ENCODE peak calls at places on chromosomes 13 and 19, in six cellular contexts. O, T, N, C, Y and F are unnamed samples.

GRCh38 chr13:38863536-38863935 is 127.1 kb downstream of the STOML3 start:
- DNase-seq in O (no peak), T (no peak), N (no peak), C (no peak), Y (no peak), F (no peak)

GRCh38 chr13:46905249-46905648 is 8.4 kb upstream of the HTR2A start:
- DNase-seq in O (no peak), T (no peak), N (no peak), C (no peak), Y (no peak), F (no peak)

GRCh38 chr13:110630566-110631119 is 15.3 kb downstream of the NAXD start:
- DNase-seq in O (no peak), T (no peak), N (peak), C (no peak), Y (no peak), F (no peak)

GRCh38 chr13:61685683-61686013 is 270.0 kb upstream of the PCDH20 start:
- DNase-seq in O (peak), T (no peak), N (peak), C (no peak), Y (no peak), F (no peak)

GRCh38 chr19:49624967-49625910 is 14.7 kb downstream of the RRAS start:
- DNase-seq in O (no peak), T (no peak), N (no peak), C (no peak), Y (no peak), F (no peak)

GRCh38 chr19:46369817-46370216 is 22.9 kb downstream of the PPP5C start:
- DNase-seq in O (no peak), T (no peak), N (no peak), C (no peak), Y (no peak), F (no peak)

GRCh38 chr13:111540486-111540885 is 220.0 kb downstream of the TEX29 start:
- DNase-seq in O (no peak), T (no peak), N (no peak), C (no peak), Y (no peak), F (no peak)

GRCh38 chr13:48942131-48942530 is 33.6 kb upstream of the FNDC3A start:
- DNase-seq in O (no peak), T (peak), N (no peak), C (no peak), Y (no peak), F (no peak)

GRCh38 chr13:66673401-66673800 is 556.7 kb downstream of the PCDH9 start:
- DNase-seq in O (no peak), T (peak), N (no peak), C (no peak), Y (no peak), F (no peak)

GRCh38 chr13:61094865-61095264 is 320.8 kb downstream of the PCDH20 start:
- DNase-seq in O (no peak), T (no peak), N (no peak), C (no peak), Y (no peak), F (no peak)

GRCh38 chr19:51258165-51258564 is 7.3 kb downstream of the SIGLECL1 start:
- DNase-seq in O (no peak), T (no peak), N (peak), C (no peak), Y (no peak), F (no peak)

GRCh38 chr13:19090495-19090894 is 91.1 kb downstream of the TUBA3C start:
- DNase-seq in O (no peak), T (no peak), N (no peak), C (no peak), Y (no peak), F (no peak)

GRCh38 chr13:113060557-113061270 is 44.9 kb upstream of the F7 start:
- DNase-seq in O (no peak), T (no peak), N (no peak), C (no peak), Y (no peak), F (no peak)

GRCh38 chr19:45667620-45668341 is at the start of gene GIPR:
- DNase-seq in O (peak), T (no peak), N (peak), C (peak), Y (peak), F (peak)

GRCh38 chr19:44647144-44647543 is 3.4 kb downstream of the PVR start:
- DNase-seq in O (no peak), T (no peak), N (no peak), C (no peak), Y (no peak), F (no peak)

GRCh38 chr19:5880604-5881078 is 10.3 kb upstream of the FUT5 start:
- DNase-seq in O (peak), T (no peak), N (peak), C (no peak), Y (no peak), F (no peak)

GRCh38 chr13:27619093-27619705 is 1.1 kb downstream of the LNX2 start:
- DNase-seq in O (no peak), T (no peak), N (no peak), C (no peak), Y (no peak), F (no peak)

GRCh38 chr13:27621116-27621365 is 651 bp upstream of the POLR1D start:
- DNase-seq in O (no peak), T (no peak), N (no peak), C (peak), Y (no peak), F (no peak)

GRCh38 chr13:27621366-27622101 is at the start of gene POLR1D:
- DNase-seq in O (peak), T (no peak), N (peak), C (peak), Y (peak), F (peak)

GRCh38 chr13:27620377-27621115 is at the start of gene LNX2:
- DNase-seq in O (peak), T (peak), N (peak), C (peak), Y (peak), F (peak)

DNA sequence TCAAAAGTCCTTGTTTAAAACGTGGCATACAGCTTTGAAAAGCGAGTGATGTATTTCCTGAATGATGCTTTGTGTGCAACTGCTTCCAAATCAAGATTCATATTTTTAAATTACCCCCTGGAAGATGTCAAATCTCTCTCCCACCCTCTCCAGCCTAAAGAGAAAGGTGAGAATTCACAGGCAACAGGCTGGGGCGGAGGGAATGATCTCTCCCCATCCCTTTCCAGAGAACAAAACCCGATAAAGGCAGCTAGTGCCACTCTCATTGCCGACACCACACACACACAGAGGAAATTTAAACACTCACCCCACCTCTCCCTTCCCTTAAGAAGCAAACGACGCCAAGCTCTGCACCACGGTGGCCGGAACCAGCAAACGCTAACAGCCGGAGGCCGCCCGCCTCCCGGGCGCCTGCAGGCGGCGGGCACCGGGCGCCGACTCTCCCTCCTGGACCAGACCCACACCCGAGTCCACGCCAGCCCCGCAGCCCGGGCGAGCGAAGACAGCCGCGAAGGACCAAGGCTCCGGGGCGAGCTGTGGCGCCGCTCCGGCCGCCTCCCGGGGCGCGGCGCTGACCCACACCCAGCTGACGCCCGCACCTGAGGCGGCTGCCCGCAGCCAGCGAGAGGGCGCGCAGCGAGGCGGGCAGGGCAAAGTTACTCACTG is 485 bp downstream of the LNX2 start:
- DNase-seq in O (no peak), T (no peak), N (no peak), C (peak), Y (peak), F (no peak)
- TF ChIP-seq CTCF in O (peak), T (no peak), N (peak), C (peak), Y (no peak), F (no peak)

GRCh38 chr19:48123907-48124675 is 13.5 kb upstream of the PLA2G4C start:
- DNase-seq in O (peak), T (peak), N (no peak), C (no peak), Y (no peak), F (no peak)
- TF ChIP-seq CTCF in O (peak), T (peak), N (peak), C (no peak), Y (no peak), F (peak)

DNA sequence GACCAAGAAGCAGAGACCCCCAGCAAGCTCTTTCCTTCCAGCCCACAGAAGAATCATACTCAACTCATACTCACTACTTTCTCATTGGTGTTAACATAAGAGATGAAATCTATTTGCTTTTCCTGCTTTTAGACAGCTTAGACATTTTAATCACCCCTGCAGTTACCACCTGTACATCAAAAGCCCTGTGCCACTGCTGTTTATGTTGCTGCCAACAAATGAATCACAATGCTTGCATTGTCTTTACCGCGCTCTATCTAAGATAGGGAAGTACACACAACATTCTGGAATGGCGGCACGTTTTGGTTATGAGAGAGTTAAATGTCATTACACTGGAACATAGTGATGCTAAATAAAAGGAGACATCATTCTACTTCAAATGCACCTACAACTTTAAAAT is 95.1 kb downstream of the ABCC4 start:
- DNase-seq in O (no peak), T (no peak), N (no peak), C (no peak), Y (no peak), F (no peak)
- TF ChIP-seq CTCF in O (no peak), T (no peak), N (no peak), C (no peak), Y (no peak), F (no peak)

DNA sequence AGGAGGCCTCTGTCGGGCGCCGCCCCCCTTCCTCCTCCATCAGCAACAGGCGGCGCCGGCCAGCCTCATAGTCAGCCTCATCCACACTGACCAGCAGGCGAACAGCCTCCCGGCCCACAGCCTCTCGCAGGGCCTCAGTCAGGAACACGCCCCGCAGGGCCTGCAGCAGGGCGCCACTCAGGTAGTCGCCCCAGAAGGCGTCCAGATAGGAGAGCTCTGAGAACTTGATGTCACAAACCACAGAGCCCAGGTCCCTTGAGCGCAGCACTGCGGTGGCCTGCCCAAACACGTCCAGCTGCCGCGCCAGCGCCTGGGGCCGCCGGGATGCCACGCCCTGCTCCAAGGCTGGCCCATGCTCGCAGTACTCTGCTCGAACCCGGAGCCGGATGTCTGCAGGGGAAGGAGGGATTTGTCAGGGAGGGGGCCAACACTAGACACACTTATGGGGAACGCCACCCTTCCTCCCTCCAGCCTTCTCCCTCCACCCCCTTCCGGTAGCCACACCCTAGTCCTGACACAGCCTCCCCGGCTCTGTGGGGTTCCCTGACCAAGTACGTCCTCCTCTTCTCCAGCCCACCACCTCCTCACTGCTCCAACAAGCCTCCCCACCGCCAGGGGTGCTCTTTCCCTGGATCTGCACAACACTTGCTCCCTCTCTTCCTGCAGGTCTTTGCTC is 17.9 kb downstream of the DEDD2 start:
- DNase-seq in O (no peak), T (no peak), N (peak), C (peak), Y (no peak), F (no peak)
- TF ChIP-seq CTCF in O (no peak), T (no peak), N (no peak), C (peak), Y (peak), F (no peak)

DNA sequence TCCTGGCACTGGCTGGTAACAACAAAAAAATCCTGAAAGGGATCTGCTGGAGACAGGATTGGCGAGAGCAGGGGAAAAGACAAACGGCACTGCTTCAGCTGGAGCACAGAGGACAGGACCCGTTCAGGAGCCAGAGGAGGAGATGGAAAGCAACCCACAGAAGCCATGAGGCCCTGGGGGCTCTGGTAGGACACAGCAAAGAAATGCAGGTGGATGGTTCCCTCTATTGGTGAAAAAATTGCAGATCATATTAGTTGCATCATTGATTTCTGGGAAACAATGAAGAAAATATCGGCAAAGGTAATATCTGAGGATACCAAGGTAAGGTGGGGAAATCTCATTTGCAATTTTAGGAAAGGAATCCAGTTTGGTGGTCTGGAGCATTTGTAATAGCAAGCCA is 25.7 kb upstream of the TPP2 start:
- DNase-seq in O (no peak), T (no peak), N (peak), C (no peak), Y (no peak), F (no peak)
- TF ChIP-seq CTCF in O (peak), T (no peak), N (peak), C (no peak), Y (no peak), F (peak)

GRCh38 chr19:11792942-11793341 is 5.4 kb upstream of the ZNF491 start:
- DNase-seq in O (no peak), T (no peak), N (no peak), C (no peak), Y (no peak), F (no peak)

GRCh38 chr19:11797491-11797890 is 832 bp upstream of the ZNF491 start:
- DNase-seq in O (peak), T (peak), N (peak), C (peak), Y (peak), F (peak)

GRCh38 chr19:11798391-11799296 is at the start of gene ZNF491:
- DNase-seq in O (peak), T (peak), N (peak), C (peak), Y (peak), F (peak)
- TF ChIP-seq CTCF in O (peak), T (no peak), N (peak), C (no peak), Y (peak), F (peak)

GRCh38 chr19:56252699-56253422 is 19.7 kb upstream of the EDDM13 start:
- DNase-seq in O (peak), T (peak), N (peak), C (peak), Y (peak), F (peak)
- TF ChIP-seq CTCF in O (peak), T (peak), N (peak), C (peak), Y (peak), F (peak)